ENCODE peak calls at places on chromosomes 4 and X, in four cellular contexts. N is right lobe of liver, Q is RPMI8226, S is AG10803. C is an unnamed sample.

GRCh38 chr4:78432896-78433295 is 118.7 kb upstream of the ANXA3 start:
- DNase-seq in S (peak; percentile 62), Q (no peak), N (no peak), C (peak; percentile 61)

GRCh38 chrX:153598541-153599191 is at the start of gene CCNQ:
- DNase-seq in S (peak; percentile 22), Q (peak; percentile 49), N (peak; percentile 38), C (no peak)

GRCh38 chr4:30429813-30430466 is 290.2 kb upstream of the PCDH7 start:
- DNase-seq in S (peak; percentile 0), Q (no peak), N (no peak), C (peak; percentile 81)

GRCh38 chr4:16757080-16757521 is 141.3 kb downstream of the LDB2 start:
- DNase-seq in N (no peak), S (peak; percentile 44), Q (no peak), C (peak; percentile 74)

GRCh38 chr4:185016101-185016940 is 2.0 kb upstream of the HELT start:
- DNase-seq in N (no peak), Q (no peak), S (no peak), C (no peak)

GRCh38 chrX:24231169-24231568 is 81.6 kb downstream of the ZFX start:
- DNase-seq in N (no peak), S (peak; percentile 87), Q (peak; percentile 3), C (peak; percentile 88)

GRCh38 chrX:119870626-119871131 is 854 bp downstream of the RNF113A start:
- DNase-seq in N (no peak), S (peak; percentile 31), Q (peak; percentile 42), C (no peak)

GRCh38 chr4:52407545-52407944 is 251.6 kb downstream of the USP46 start:
- DNase-seq in Q (no peak), N (no peak), S (peak; percentile 3), C (no peak)

GRCh38 chr4:845233-845835 is 19.4 kb upstream of the CPLX1 start:
- DNase-seq in S (peak; percentile 57), Q (no peak), N (peak; percentile 12), C (peak; percentile 15)

GRCh38 chr4:168716411-168717129 is 219.7 kb downstream of the PALLD start:
- DNase-seq in S (no peak), Q (no peak), N (no peak), C (no peak)

GRCh38 chr4:185956546-185956945 is 112.4 kb upstream of the TLR3 start:
- DNase-seq in N (no peak), S (no peak), Q (no peak), C (no peak)

GRCh38 chrX:151268836-151269235 is 92.5 kb downstream of the GPR50 start:
- DNase-seq in S (no peak), N (no peak), Q (no peak), C (no peak)

GRCh38 chr4:9765091-9765490 is 16.3 kb upstream of the DRD5 start:
- DNase-seq in S (peak; percentile 1), N (no peak), Q (peak; percentile 31), C (no peak)